ENCODE peak calls at places on chromosome X, in nine cellular contexts. C is endothelial cell of umbilical vein, W is IMR-90, I is stomach, B is HCT116, T is sigmoid colon, H is suprapubic skin, M is upper lobe of left lung, A is breast epithelium. F is an unnamed sample.
A peak's percentile ranks its signal among the peaks of the same experiment; 100 is the strongest.

GRCh38 chrX:46607916-46608315 is 34.4 kb downstream of the CHST7 start:
- DNase-seq in H (no peak), B (no peak), W (no peak), T (no peak), M (no peak), A (no peak), I (no peak), C (no peak), F (no peak)

GRCh38 chrX:47621851-47622250 is 2.2 kb upstream of the SYN1 start:
- DNase-seq in H (no peak), W (no peak), M (no peak), B (no peak), A (no peak), I (no peak), C (no peak), T (no peak), F (no peak)

GRCh38 chrX:9875801-9876200 is 89.6 kb downstream of the SHROOM2 start:
- DNase-seq in C (no peak), B (no peak), W (no peak), M (no peak), T (no peak), A (no peak), I (no peak), H (no peak), F (no peak)

GRCh38 chrX:1215123-1215823 is 2.8 kb upstream of the CRLF2 start:
- DNase-seq in A (no peak), I (no peak), H (no peak), M (no peak), T (peak; percentile 32), W (no peak), B (no peak), C (no peak), F (no peak)

GRCh38 chrX:6021316-6022091 is 207.2 kb downstream of the NLGN4X start:
- DNase-seq in W (peak; percentile 0), I (peak; percentile 49), B (no peak), H (no peak), M (no peak), C (no peak), A (no peak), T (no peak), F (no peak)

GRCh38 chrX:52280812-52281211 is 88.0 kb upstream of the XAGE2 start:
- DNase-seq in M (no peak), H (no peak), C (no peak), A (no peak), B (no peak), T (no peak), W (no peak), I (no peak), F (no peak)

GRCh38 chrX:123263246-123263757 is 79.2 kb downstream of the GRIA3 start:
- DNase-seq in T (no peak), B (no peak), M (no peak), H (no peak), C (no peak), A (no peak), W (no peak), I (no peak), F (no peak)

GRCh38 chrX:71143508-71143907 is 1.1 kb upstream of the NLGN3 start:
- DNase-seq in M (no peak), C (no peak), W (peak; percentile 41), I (peak; percentile 45), B (no peak), T (peak; percentile 79), A (no peak), H (no peak), F (no peak)

GRCh38 chrX:69374569-69374968 is 129.6 kb upstream of the NALF2 start:
- DNase-seq in H (no peak), I (no peak), C (no peak), W (no peak), B (no peak), M (no peak), T (no peak), A (no peak), F (no peak)

GRCh38 chrX:117522725-117523700 is 593.6 kb downstream of the KLHL13 start:
- DNase-seq in T (no peak), A (no peak), M (no peak), I (no peak), C (no peak), W (no peak), H (no peak), B (no peak), F (no peak)

GRCh38 chrX:123274796-123275195 is 90.7 kb downstream of the GRIA3 start:
- DNase-seq in A (no peak), H (no peak), T (no peak), W (no peak), I (no peak), C (no peak), M (no peak), B (no peak), F (no peak)

GRCh38 chrX:70293621-70294020 is 3.7 kb downstream of the KIF4A start:
- DNase-seq in B (no peak), C (no peak), A (no peak), T (no peak), M (no peak), W (peak; percentile 66), H (no peak), I (no peak), F (no peak)

GRCh38 chrX:76428243-76429130 is 977 bp downstream of the MAGEE1 start:
- DNase-seq in W (no peak), H (peak; percentile 74), M (no peak), I (peak; percentile 25), A (no peak), C (no peak), B (no peak), T (peak; percentile 68), F (no peak)

GRCh38 chrX:13483773-13484172 is 85.6 kb upstream of the EGFL6 start:
- DNase-seq in M (no peak), B (no peak), H (no peak), I (no peak), W (no peak), A (no peak), T (no peak), C (no peak), F (no peak)

GRCh38 chrX:112798736-112799135 is 41.9 kb downstream of the AMOT start:
- DNase-seq in W (no peak), M (no peak), C (no peak), B (no peak), T (no peak), A (no peak), I (no peak), H (no peak), F (no peak)

DNA sequence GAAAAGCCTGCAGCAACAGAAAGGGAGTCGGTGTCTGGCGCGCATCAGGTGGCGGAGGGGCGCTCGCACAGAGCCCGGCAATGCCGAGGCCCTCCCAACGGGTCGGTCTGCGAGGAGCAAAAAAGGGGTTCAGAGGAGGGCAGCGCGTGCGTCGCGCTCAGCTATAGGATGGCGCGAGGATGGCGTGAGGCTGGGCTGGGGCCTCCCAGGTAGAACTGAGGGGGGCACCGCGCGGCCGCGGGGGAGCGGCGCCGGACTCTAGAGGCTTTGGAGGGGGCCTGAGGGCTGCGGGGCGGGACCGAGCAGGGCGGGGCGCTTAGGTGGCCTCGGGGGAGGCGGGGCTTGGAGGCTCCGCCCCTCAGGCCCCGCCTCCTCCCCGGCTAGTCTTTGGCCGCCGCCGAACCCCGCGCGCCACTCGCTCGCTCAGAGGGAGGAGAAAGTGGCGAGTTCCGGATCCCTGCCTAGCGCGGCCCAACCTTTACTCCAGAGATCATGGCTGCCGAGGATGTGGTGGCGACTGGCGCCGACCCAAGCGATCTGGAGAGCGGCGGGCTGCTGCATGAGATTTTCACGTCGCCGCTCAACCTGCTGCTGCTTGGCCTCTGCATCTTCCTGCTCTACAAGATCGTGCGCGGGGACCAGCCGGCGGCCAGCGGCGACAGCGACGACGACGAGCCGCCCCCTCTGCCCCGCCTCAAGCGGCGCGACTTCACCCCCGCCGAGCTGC is at the start of gene PGRMC1:
- DNase-seq in A (peak; percentile 74), C (peak; percentile 80), B (peak; percentile 39), H (peak; percentile 90), I (peak; percentile 82), M (peak; percentile 74), T (peak; percentile 91), W (peak; percentile 64), F (peak; percentile 60)
- TF ChIP-seq POLR2A in A (no peak), C (peak; percentile 74), B (peak; percentile 57), H (no peak), I (no peak), M (peak; percentile 68), T (peak; percentile 75), W (peak; percentile 94), F (peak; percentile 91)

GRCh38 chrX:74924449-74925209 is 623 bp downstream of the NEXMIF start:
- DNase-seq in A (peak; percentile 21), H (peak; percentile 75), C (peak; percentile 5), B (no peak), M (peak; percentile 49), T (peak; percentile 80), I (peak; percentile 59), W (no peak), F (no peak)
- TF ChIP-seq POLR2A in A (no peak), H (no peak), C (no peak), B (no peak), M (no peak), T (no peak), I (no peak), W (no peak), F (no peak)

DNA sequence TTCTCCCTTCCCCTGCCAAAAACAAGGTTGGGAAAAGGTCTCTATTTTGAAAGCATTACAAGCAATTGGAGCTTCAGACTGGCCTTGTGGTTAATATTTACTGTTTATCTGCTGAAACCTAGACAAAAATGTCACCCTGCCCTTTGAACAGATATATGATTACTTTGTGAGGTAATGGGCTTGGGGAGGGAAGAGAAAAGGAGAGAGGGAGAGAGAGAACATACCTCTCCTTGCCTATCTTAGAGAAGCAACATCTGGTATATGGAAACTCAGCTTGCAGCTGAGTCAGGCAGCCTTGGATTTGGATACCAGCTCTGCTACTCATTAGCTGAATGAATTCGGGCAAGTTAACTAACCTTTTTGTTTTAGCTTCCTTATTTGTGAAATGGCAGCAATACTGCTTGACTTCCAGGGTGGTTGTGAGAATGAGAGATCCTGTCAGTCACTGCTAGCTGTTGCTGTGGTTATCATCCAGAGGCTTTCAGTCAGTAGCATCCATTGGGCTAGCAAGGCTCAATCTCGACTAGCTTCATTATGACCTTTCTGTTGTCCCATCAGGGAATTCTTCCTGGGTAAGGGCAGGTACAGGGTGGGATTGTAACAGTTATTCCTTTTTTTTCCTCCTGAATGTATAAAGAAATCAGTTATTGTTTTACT is 41.1 kb downstream of the ZFX start:
- DNase-seq in B (no peak), H (no peak), T (no peak), I (no peak), W (peak; percentile 71), A (no peak), M (no peak), C (no peak), F (no peak)
- TF ChIP-seq POLR2A in B (no peak), H (no peak), T (no peak), I (no peak), W (no peak), A (no peak), M (no peak), C (no peak), F (no peak)

DNA sequence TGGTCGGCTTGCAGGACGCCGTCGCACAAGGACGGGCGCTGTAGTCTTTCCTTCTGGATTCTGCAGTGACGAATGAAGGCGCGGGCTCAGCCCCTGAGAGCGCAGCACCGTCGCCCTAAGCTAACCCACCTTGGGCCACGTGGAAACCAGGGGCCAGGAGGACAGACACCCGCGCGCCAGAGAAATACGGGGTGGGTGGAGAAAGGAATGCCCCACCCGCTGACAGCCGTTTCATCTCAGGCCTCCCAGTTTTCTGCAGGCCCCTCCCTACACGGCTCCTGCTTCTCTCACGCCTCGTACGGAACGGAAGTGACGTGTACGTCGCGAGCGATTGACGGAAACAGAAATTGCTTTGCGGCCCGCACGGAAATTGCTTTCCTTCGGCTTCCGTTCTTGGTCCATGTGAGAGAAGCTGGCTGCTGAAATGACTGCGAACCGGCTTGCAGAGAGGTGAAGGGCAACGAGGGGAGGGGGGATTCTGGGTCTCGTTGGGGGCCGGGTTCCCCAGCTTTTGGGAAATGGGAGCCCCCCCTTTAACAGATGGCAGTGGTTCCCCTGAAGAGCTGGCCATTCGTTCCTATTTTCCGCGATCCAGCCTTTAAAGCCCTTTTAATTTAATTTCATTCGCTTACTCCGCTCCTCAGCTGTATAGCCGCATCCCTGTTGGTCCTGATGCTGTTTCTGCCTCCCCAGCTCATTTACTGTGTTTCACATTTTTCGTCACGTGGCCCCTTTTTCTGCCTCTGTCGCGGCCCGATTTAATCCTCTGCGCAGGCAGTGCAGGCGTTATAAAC is at the start of gene UTP14A:
- DNase-seq in M (peak; percentile 86), H (peak; percentile 87), A (peak; percentile 84), I (peak; percentile 88), T (peak; percentile 95), B (peak; percentile 86), W (peak; percentile 90), C (peak; percentile 88), F (peak; percentile 60)
- TF ChIP-seq POLR2A in M (no peak), H (no peak), A (no peak), I (no peak), T (no peak), B (peak; percentile 46), W (peak; percentile 60), C (peak; percentile 61), F (peak; percentile 32)